ENCODE peak calls at places on chromosomes 2 and 18, in four cellular contexts. L is neural progenitor cell, B is fibroblast of lung, P is EL. J is an unnamed sample.

GRCh38 chr2:121316986-121317385 is 32.0 kb upstream of the TFCP2L1 start:
- DNase-seq in P (no peak), B (no peak), L (no peak), J (no peak)

GRCh38 chr2:172807011-172807410 is 71.4 kb downstream of the RAPGEF4 start:
- DNase-seq in L (no peak), P (no peak), B (no peak), J (no peak)

GRCh38 chr18:60982296-60982695 is 350.9 kb upstream of the CDH20 start:
- DNase-seq in L (no peak), P (no peak), B (no peak), J (no peak)

GRCh38 chr2:84546551-84546950 is 30.3 kb downstream of the DNAH6 start:
- DNase-seq in L (no peak), P (no peak), B (no peak), J (no peak)

GRCh38 chr2:63755980-63756379 is 85.7 kb upstream of the UGP2 start:
- DNase-seq in L (no peak), B (peak), P (peak), J (peak)

GRCh38 chr2:45441571-45441970 is 169.5 kb downstream of the SRBD1 start:
- DNase-seq in B (no peak), L (no peak), P (no peak), J (no peak)

GRCh38 chr18:22169889-22170420 is 566 bp downstream of the GATA6 start:
- DNase-seq in P (no peak), B (peak), L (no peak), J (no peak)

GRCh38 chr2:231715988-231716616 is 7.8 kb downstream of the PTMA start:
- DNase-seq in B (no peak), P (peak), L (no peak), J (no peak)

GRCh38 chr2:54772110-54772509 is 48.6 kb downstream of the EML6 start:
- DNase-seq in L (no peak), P (peak), B (peak), J (peak)

GRCh38 chr18:48422947-48423378 is 13.8 kb upstream of the ZBTB7C start:
- DNase-seq in B (no peak), P (no peak), L (peak), J (no peak)

GRCh38 chr18:23105581-23106219 is 29.6 kb upstream of the CABLES1 start:
- DNase-seq in L (no peak), B (no peak), P (no peak), J (no peak)

GRCh38 chr2:112701092-112701491 is 19.7 kb upstream of the NT5DC4 start:
- DNase-seq in L (no peak), B (peak), P (no peak), J (peak)

GRCh38 chr2:36478332-36478738 is 119.6 kb downstream of the FEZ2 start:
- DNase-seq in L (no peak), B (peak), P (peak), J (peak)

GRCh38 chr18:2482711-2483475 is 88.4 kb downstream of the METTL4 start:
- DNase-seq in L (no peak), P (no peak), B (no peak), J (no peak)